ENCODE peak calls at places on chromosome 1, in nine cellular contexts. One of them, this sample, is unnamed.

GRCh38 chr1:154353460-154353904 is 28.2 kb downstream of the ATP8B2 start:
- DNase-seq in GM23248: peak; percentile 81
- DNase-seq in NCI-H187: no peak
- DNase-seq in activated T-cell treated with anti-CD3 and anti-CD28 coated beads, Interleukin-2, amount 50 U/mL, for 72 hours: peak; percentile 41
- DNase-seq in stimulated activated CD4-positive, alpha-beta T cell treated with anti-CD3 and anti-CD28 coated beads, TNF-alpha, amount 100 ng/mL, for 1 hour: no peak
- DNase-seq in NAMALWA: peak; percentile 49
- DNase-seq in tibial nerve: peak; percentile 56
- DNase-seq in globus pallidus: no peak
- DNase-seq in NCI-H2171 treated with DMSO at 0.1 percent for 48 hours: peak; percentile 27
- DNase-seq in this sample: no peak

GRCh38 chr1:203692565-203693470 is 66.2 kb downstream of the ATP2B4 start:
- DNase-seq in GM23248: peak; percentile 97
- DNase-seq in NCI-H187: peak; percentile 41
- DNase-seq in activated T-cell treated with anti-CD3 and anti-CD28 coated beads, Interleukin-2, amount 50 U/mL, for 72 hours: no peak
- DNase-seq in stimulated activated CD4-positive, alpha-beta T cell treated with anti-CD3 and anti-CD28 coated beads, TNF-alpha, amount 100 ng/mL, for 1 hour: no peak
- DNase-seq in NAMALWA: no peak
- DNase-seq in tibial nerve: peak; percentile 85
- DNase-seq in globus pallidus: no peak
- DNase-seq in NCI-H2171 treated with DMSO at 0.1 percent for 48 hours: peak; percentile 17
- DNase-seq in this sample: no peak

GRCh38 chr1:244159646-244160045 is 108.6 kb downstream of the ZBTB18 start:
- DNase-seq in GM23248: no peak
- DNase-seq in NCI-H187: no peak
- DNase-seq in activated T-cell treated with anti-CD3 and anti-CD28 coated beads, Interleukin-2, amount 50 U/mL, for 72 hours: no peak
- DNase-seq in stimulated activated CD4-positive, alpha-beta T cell treated with anti-CD3 and anti-CD28 coated beads, TNF-alpha, amount 100 ng/mL, for 1 hour: no peak
- DNase-seq in NAMALWA: no peak
- DNase-seq in tibial nerve: no peak
- DNase-seq in globus pallidus: no peak
- DNase-seq in NCI-H2171 treated with DMSO at 0.1 percent for 48 hours: no peak
- DNase-seq in this sample: no peak

GRCh38 chr1:29258974-29259801 is 22.9 kb downstream of the PTPRU start:
- DNase-seq in GM23248: peak; percentile 27
- DNase-seq in NCI-H187: no peak
- DNase-seq in activated T-cell treated with anti-CD3 and anti-CD28 coated beads, Interleukin-2, amount 50 U/mL, for 72 hours: no peak
- DNase-seq in stimulated activated CD4-positive, alpha-beta T cell treated with anti-CD3 and anti-CD28 coated beads, TNF-alpha, amount 100 ng/mL, for 1 hour: no peak
- DNase-seq in NAMALWA: peak; percentile 35
- DNase-seq in tibial nerve: no peak
- DNase-seq in globus pallidus: no peak
- DNase-seq in NCI-H2171 treated with DMSO at 0.1 percent for 48 hours: no peak
- DNase-seq in this sample: no peak

GRCh38 chr1:185260611-185261010 is 56.4 kb downstream of the IVNS1ABP start:
- DNase-seq in GM23248: no peak
- DNase-seq in NCI-H187: no peak
- DNase-seq in activated T-cell treated with anti-CD3 and anti-CD28 coated beads, Interleukin-2, amount 50 U/mL, for 72 hours: no peak
- DNase-seq in stimulated activated CD4-positive, alpha-beta T cell treated with anti-CD3 and anti-CD28 coated beads, TNF-alpha, amount 100 ng/mL, for 1 hour: no peak
- DNase-seq in NAMALWA: no peak
- DNase-seq in tibial nerve: no peak
- DNase-seq in globus pallidus: no peak
- DNase-seq in NCI-H2171 treated with DMSO at 0.1 percent for 48 hours: no peak
- DNase-seq in this sample: no peak

GRCh38 chr1:27606708-27607238 is 2.8 kb upstream of the AHDC1 start:
- DNase-seq in GM23248: peak; percentile 55
- DNase-seq in NCI-H187: no peak
- DNase-seq in activated T-cell treated with anti-CD3 and anti-CD28 coated beads, Interleukin-2, amount 50 U/mL, for 72 hours: no peak
- DNase-seq in stimulated activated CD4-positive, alpha-beta T cell treated with anti-CD3 and anti-CD28 coated beads, TNF-alpha, amount 100 ng/mL, for 1 hour: no peak
- DNase-seq in NAMALWA: no peak
- DNase-seq in tibial nerve: no peak
- DNase-seq in globus pallidus: no peak
- DNase-seq in NCI-H2171 treated with DMSO at 0.1 percent for 48 hours: no peak
- DNase-seq in this sample: no peak

GRCh38 chr1:154006136-154006535 is 15.6 kb downstream of the RPS27 start:
- DNase-seq in GM23248: peak; percentile 61
- DNase-seq in NCI-H187: no peak
- DNase-seq in activated T-cell treated with anti-CD3 and anti-CD28 coated beads, Interleukin-2, amount 50 U/mL, for 72 hours: no peak
- DNase-seq in stimulated activated CD4-positive, alpha-beta T cell treated with anti-CD3 and anti-CD28 coated beads, TNF-alpha, amount 100 ng/mL, for 1 hour: no peak
- DNase-seq in NAMALWA: no peak
- DNase-seq in tibial nerve: no peak
- DNase-seq in globus pallidus: no peak
- DNase-seq in NCI-H2171 treated with DMSO at 0.1 percent for 48 hours: no peak
- DNase-seq in this sample: no peak

GRCh38 chr1:216459651-216460200 is 36.5 kb upstream of the USH2A start:
- DNase-seq in GM23248: no peak
- DNase-seq in NCI-H187: no peak
- DNase-seq in activated T-cell treated with anti-CD3 and anti-CD28 coated beads, Interleukin-2, amount 50 U/mL, for 72 hours: no peak
- DNase-seq in stimulated activated CD4-positive, alpha-beta T cell treated with anti-CD3 and anti-CD28 coated beads, TNF-alpha, amount 100 ng/mL, for 1 hour: no peak
- DNase-seq in NAMALWA: no peak
- DNase-seq in tibial nerve: no peak
- DNase-seq in globus pallidus: no peak
- DNase-seq in NCI-H2171 treated with DMSO at 0.1 percent for 48 hours: no peak
- DNase-seq in this sample: no peak

GRCh38 chr1:12486401-12487005 is 131.5 kb downstream of the DHRS3 start:
- DNase-seq in GM23248: peak; percentile 23
- DNase-seq in NCI-H187: no peak
- DNase-seq in activated T-cell treated with anti-CD3 and anti-CD28 coated beads, Interleukin-2, amount 50 U/mL, for 72 hours: no peak
- DNase-seq in stimulated activated CD4-positive, alpha-beta T cell treated with anti-CD3 and anti-CD28 coated beads, TNF-alpha, amount 100 ng/mL, for 1 hour: no peak
- DNase-seq in NAMALWA: no peak
- DNase-seq in tibial nerve: no peak
- DNase-seq in globus pallidus: no peak
- DNase-seq in NCI-H2171 treated with DMSO at 0.1 percent for 48 hours: no peak
- DNase-seq in this sample: no peak

This sample was measured in NCI-H1436 treated with DMSO at 0.1 percent for 48 hours.